ENCODE peak calls at places on chromosome 21, in six cellular contexts. C is colonic mucosa, O is uterus, D is ovary, A is thoracic aorta, F is HCT116. Y is an unnamed sample.

GRCh38 chr21:36547464-36547863 is 67.5 kb upstream of the CLDN14 start:
- DNase-seq in C (no peak), O (no peak), D (no peak), A (no peak), F (no peak), Y (no peak)

GRCh38 chr21:41846536-41846935 is 32.6 kb downstream of the PRDM15 start:
- DNase-seq in C (no peak), O (no peak), D (no peak), A (no peak), F (no peak), Y (no peak)

GRCh38 chr21:37619464-37619974 is 252.9 kb downstream of the DYRK1A start:
- DNase-seq in C (no peak), O (no peak), D (no peak), A (no peak), F (no peak), Y (no peak)

GRCh38 chr21:18716578-18717138 is 313.1 kb upstream of the TMPRSS15 start:
- DNase-seq in C (no peak), O (no peak), D (no peak), A (no peak), F (no peak), Y (no peak)

GRCh38 chr21:44969965-44970755 is 30.3 kb downstream of the SLX9 start:
- DNase-seq in C (no peak), O (no peak), D (no peak), A (no peak), F (no peak), Y (no peak)

GRCh38 chr21:42836767-42837301 is 42.5 kb downstream of the WDR4 start:
- DNase-seq in C (peak), O (peak), D (no peak), A (no peak), F (no peak), Y (no peak)

GRCh38 chr21:43025636-43026180 is 49.9 kb downstream of the CBS start:
- DNase-seq in C (no peak), O (no peak), D (no peak), A (no peak), F (no peak), Y (peak)

GRCh38 chr21:41139951-41140350 is 28.0 kb upstream of the BACE2 start:
- DNase-seq in C (no peak), O (no peak), D (no peak), A (no peak), F (no peak), Y (no peak)

GRCh38 chr21:41079159-41079558 is 88.8 kb upstream of the BACE2 start:
- DNase-seq in C (no peak), O (no peak), D (no peak), A (no peak), F (no peak), Y (no peak)

GRCh38 chr21:26965091-26965566 is 1.8 kb downstream of the ADAMTS5 start:
- DNase-seq in C (no peak), O (no peak), D (no peak), A (no peak), F (no peak), Y (no peak)

GRCh38 chr21:26965567-26966359 is 1.1 kb downstream of the ADAMTS5 start:
- DNase-seq in C (peak), O (peak), D (peak), A (no peak), F (no peak), Y (no peak)

GRCh38 chr21:26962516-26963305 is 4.2 kb downstream of the ADAMTS5 start:
- DNase-seq in C (no peak), O (no peak), D (no peak), A (no peak), F (no peak), Y (no peak)

GRCh38 chr21:26966360-26966977 is 419 bp downstream of the ADAMTS5 start:
- DNase-seq in C (no peak), O (no peak), D (peak), A (no peak), F (no peak), Y (no peak)

DNA sequence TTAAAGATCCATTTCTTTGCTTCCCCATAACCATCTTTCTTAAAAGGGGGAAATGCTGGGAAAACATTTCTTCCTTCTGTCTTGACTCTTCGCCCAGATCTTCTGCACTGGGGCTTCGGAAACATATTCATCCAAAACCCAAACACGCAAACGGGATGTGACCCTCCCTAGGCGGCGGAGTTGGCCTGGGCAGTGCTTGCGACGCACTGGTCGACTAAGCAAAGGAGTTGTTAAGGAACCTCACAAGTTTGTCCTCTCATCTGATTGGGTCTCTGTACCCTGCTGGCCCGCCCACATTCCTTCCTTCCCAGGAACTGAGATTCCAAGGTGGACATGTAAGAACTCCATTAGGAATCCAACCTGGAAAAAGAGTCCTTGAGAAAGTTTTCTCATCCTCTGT is 2.5 kb downstream of the ADAMTS5 start:
- DNase-seq in C (peak), O (peak), D (peak), A (no peak), F (no peak), Y (no peak)
- H3K4me3 ChIP-seq in C (no peak), O (peak), D (peak), A (no peak), F (no peak), Y (no peak)

GRCh38 chr21:35138665-35139381 is 89.7 kb upstream of the RUNX1 start:
- DNase-seq in C (no peak), O (no peak), D (no peak), A (no peak), F (peak), Y (peak)
- TF ChIP-seq CTCF in C (no peak), O (no peak), D (no peak), A (no peak), F (peak), Y (peak)

GRCh38 chr21:21200939-21201610 is 202.9 kb downstream of the NCAM2 start:
- DNase-seq in C (no peak), O (no peak), D (no peak), A (no peak), F (no peak), Y (no peak)
- H3K4me3 ChIP-seq in C (no peak), O (no peak), D (no peak), A (peak), F (no peak), Y (no peak)

DNA sequence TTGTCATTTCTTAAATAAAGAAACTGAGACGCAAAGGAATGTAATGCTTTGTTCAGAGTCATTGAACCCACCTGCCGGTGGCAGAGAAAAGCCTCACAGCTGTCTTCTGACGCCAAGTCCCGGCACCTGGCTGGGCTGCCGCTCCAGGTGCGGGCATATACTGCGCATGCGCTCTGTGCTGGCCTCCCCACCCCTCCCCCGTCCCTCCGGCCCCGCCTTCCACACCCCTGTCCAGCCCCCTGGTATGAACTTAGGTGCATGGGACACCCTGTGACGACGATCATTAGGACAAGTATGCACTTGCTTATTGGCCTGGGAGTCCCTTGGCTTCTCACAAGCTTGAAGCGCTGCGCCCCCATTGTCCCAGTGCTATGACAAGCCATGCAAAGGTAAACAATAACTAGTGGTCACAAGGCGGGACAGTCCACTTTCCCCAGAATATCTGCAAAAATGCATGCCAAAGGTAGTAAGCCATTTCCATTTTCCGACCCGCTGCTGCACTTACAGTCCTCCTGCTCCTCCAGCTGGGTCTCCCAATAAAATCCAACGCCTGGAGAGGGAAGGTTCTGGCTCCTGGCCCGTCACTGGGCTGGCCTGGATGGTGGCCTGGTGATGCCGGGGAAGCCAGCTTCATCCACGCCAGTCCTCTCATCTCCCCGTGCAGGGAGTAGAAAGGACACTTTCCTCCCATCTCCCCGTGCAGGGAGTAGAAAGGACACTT is 100.4 kb downstream of the PSMG1 start:
- DNase-seq in C (peak), O (no peak), D (no peak), A (no peak), F (peak), Y (no peak)
- TF ChIP-seq CTCF in C (no peak), O (no peak), D (no peak), A (no peak), F (no peak), Y (no peak)

DNA sequence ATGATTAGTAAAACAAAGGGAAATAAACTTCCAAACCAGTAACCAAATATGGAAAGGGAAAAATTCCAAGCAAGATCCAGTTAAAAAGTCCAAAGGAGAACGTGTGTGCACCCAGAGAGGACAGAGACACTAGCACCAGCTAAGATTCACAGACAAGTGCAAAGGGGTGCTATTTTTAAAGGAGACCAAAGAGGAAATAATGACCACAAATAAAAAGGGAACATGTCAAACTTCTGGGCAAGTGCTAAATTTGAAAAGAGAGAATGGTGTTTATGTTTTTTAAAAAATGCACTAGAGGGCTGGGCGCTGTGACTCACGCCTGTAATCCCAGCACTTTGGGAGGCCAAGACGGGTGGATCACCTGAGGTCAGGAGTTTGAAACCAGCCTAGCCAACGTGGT is 8.6 kb downstream of the JAM2 start:
- DNase-seq in C (no peak), O (no peak), D (no peak), A (no peak), F (no peak), Y (no peak)
- H3K4me3 ChIP-seq in C (no peak), O (no peak), D (no peak), A (no peak), F (no peak), Y (no peak)

DNA sequence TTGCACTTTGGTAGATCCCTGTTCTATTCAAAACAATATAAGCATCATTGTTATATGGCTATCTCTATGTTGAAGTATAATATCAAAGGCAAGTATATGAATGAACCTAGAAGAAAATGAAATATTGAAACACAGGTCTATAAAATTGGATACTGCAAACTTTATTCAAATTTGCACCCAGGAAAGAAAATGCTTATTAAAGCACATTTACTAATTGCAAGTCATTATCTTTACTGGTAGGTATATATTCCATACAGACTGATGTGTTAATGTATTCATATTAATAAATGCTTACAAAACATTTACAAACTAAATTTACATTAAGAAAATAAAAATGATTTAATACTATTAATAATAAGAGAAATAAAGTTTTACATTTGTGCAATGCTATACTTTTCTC is 469.8 kb downstream of the NCAM2 start:
- DNase-seq in C (no peak), O (no peak), D (no peak), A (no peak), F (no peak), Y (no peak)
- TF ChIP-seq CTCF in C (no peak), O (no peak), D (no peak), A (no peak), F (no peak), Y (no peak)

DNA sequence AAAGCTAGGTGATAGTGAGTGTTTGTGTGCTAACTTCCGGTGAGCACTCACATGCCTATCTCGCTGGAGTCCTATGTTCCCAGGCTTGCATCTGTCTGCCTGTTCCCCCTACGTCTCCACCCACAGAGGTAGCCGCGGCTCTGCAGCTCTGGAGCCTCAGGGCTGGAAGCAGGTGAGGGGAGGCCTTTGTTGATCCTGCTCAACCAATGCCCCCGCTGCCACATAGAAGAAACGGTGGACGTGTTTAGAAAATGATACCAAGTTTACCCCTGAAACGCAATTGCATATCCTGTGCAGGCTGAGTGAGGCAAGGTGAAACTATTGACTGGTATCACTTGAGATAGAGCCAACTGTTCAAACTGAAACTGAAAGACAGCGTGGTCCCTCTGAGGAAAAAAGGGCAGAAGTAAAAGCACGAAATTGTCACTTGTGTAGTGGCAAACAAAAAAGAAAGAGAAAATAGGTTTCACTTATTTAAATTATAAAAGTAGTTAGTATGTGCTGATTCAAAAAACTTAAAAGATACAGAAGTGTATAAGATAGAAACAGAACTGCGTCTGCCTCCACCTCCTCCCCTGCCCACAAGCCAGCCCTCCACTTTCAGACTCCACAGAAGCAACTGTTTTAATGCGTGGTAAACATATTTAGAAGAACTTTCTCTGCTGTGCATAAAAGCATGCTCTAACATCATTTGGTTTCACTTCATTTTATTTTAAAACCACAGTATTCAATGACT is 38.6 kb upstream of the ETS2 start:
- DNase-seq in C (peak), O (no peak), D (no peak), A (no peak), F (no peak), Y (no peak)
- H3K4me3 ChIP-seq in C (peak), O (no peak), D (no peak), A (peak), F (no peak), Y (no peak)

Y was measured in astrocyte of the cerebellum.